ENCODE peak calls at places on chromosomes 16 and 17, in seven cellular contexts. D is A549, S is left ventricle myocardium inferior, O is fibroblast of pulmonary artery, N is cardiac muscle cell, H is kidney, R is GM12865. Y is an unnamed sample.

GRCh38 chr17:2186937-2187336 is 116.6 kb downstream of the SMG6 start:
- DNase-seq in D (no peak), S (no peak), O (no peak), N (no peak), H (no peak), R (no peak), Y (no peak)

GRCh38 chr17:81164464-81165245 is 652 bp upstream of the PVALEF start:
- DNase-seq in D (no peak), S (no peak), O (no peak), N (no peak), H (no peak), R (no peak), Y (no peak)

GRCh38 chr17:2954898-2955445 is 108.4 kb downstream of the OR1D5 start:
- DNase-seq in D (peak; percentile 98), S (no peak), O (peak; percentile 98), N (no peak), H (no peak), R (peak; percentile 11), Y (no peak)

GRCh38 chr17:4980644-4981216 is 6.7 kb downstream of the CAMTA2 start:
- DNase-seq in D (peak; percentile 65), S (no peak), O (peak; percentile 71), N (peak; percentile 87), H (peak; percentile 22), R (peak; percentile 73), Y (peak; percentile 64)

GRCh38 chr16:19860146-19861030 is 24.3 kb downstream of the GPRC5B start:
- DNase-seq in D (no peak), S (no peak), O (peak; percentile 42), N (no peak), H (no peak), R (no peak), Y (no peak)

GRCh38 chr17:45700171-45701090 is 83.7 kb upstream of the CRHR1 start:
- DNase-seq in D (no peak), S (no peak), O (no peak), N (no peak), H (no peak), R (no peak), Y (no peak)

GRCh38 chr17:16122697-16123434 is 92.5 kb downstream of the NCOR1 start:
- DNase-seq in D (no peak), S (no peak), O (peak; percentile 6), N (no peak), H (no peak), R (no peak), Y (no peak)

GRCh38 chr16:85821441-85821901 is 22.0 kb downstream of the COX4I1 start:
- DNase-seq in D (peak; percentile 76), S (peak; percentile 73), O (peak; percentile 78), N (peak; percentile 88), H (peak; percentile 91), R (peak; percentile 91), Y (peak; percentile 82)

GRCh38 chr16:22683258-22683657 is 130.7 kb upstream of the HS3ST2 start:
- DNase-seq in D (no peak), S (no peak), O (no peak), N (no peak), H (no peak), R (no peak), Y (no peak)

GRCh38 chr17:58335779-58336455 is 7.3 kb upstream of the TSPOAP1 start:
- DNase-seq in D (no peak), S (no peak), O (no peak), N (no peak), H (peak; percentile 68), R (peak; percentile 93), Y (no peak)

GRCh38 chr17:74157366-74157765 is 46.1 kb upstream of the RPL38 start:
- DNase-seq in D (no peak), S (no peak), O (no peak), N (no peak), H (no peak), R (no peak), Y (no peak)

GRCh38 chr16:2282262-2282661 is 14.3 kb upstream of the RNPS1 start:
- DNase-seq in D (no peak), S (no peak), O (no peak), N (no peak), H (no peak), R (no peak), Y (no peak)

GRCh38 chr17:47276868-47277267 is 23.2 kb downstream of the ITGB3 start:
- DNase-seq in D (peak; percentile 33), S (peak; percentile 73), O (peak; percentile 85), N (peak; percentile 78), H (peak; percentile 84), R (no peak), Y (no peak)

GRCh38 chr16:57788252-57788841 is 13.9 kb downstream of the KIFC3 start:
- DNase-seq in D (no peak), S (no peak), O (no peak), N (no peak), H (peak; percentile 63), R (no peak), Y (no peak)

GRCh38 chr17:65173951-65174683 is 36.9 kb downstream of the RGS9 start:
- DNase-seq in D (no peak), S (no peak), O (no peak), N (no peak), H (no peak), R (no peak), Y (no peak)

GRCh38 chr17:82765357-82765756 is 13.5 kb downstream of the TBCD start:
- DNase-seq in D (no peak), S (no peak), O (no peak), N (no peak), H (no peak), R (no peak), Y (no peak)

GRCh38 chr17:1298616-1299015 is 19.2 kb downstream of the TRARG1 start:
- DNase-seq in D (no peak), S (no peak), O (no peak), N (peak; percentile 40), H (no peak), R (no peak), Y (no peak)

GRCh38 chr16:58678269-58678668 is 6.3 kb downstream of the SLC38A7 start:
- DNase-seq in D (no peak), S (peak; percentile 5), O (no peak), N (no peak), H (peak; percentile 29), R (no peak), Y (no peak)

DNA sequence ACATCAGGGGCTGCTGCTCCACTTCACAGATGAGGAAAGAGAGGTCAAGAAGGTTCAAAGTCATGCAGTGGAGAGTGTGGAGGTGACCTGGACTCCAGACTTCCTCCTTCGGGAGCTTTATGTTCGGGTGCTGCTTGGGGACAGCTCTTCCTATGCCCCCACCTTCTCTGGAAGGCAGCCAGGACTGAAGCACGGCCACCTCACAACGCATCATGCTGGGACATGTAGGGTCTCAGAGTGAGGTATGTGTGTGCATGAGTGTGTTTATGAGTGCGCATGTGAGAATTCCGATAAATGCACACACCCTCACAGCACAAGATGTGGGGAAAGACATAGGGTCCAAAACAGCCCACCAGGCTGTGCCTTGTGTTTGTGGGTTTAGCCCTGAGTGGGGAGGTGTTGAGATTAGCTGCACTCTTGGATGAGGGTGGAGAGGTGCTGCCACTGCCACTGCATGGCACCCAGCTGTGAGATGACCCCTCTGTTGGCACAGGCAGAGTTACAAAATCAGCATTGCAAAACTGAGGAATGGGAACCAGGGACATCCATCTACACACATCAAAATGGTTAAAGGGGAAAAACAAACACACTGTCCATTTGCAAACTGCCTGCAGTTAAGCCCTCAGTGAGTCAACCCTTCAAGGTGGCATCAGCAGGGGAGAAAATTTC is 367.4 kb downstream of the SEC14L1 start:
- DNase-seq in D (peak; percentile 41), S (no peak), O (no peak), N (no peak), H (no peak), R (no peak), Y (no peak)
- TF ChIP-seq CTCF in D (no peak), S (no peak), O (no peak), N (no peak), H (no peak), R (no peak), Y (no peak)

GRCh38 chr17:17570207-17570797 is 21.2 kb downstream of the PEMT start:
- DNase-seq in D (peak; percentile 67), S (peak; percentile 54), O (peak; percentile 36), N (peak; percentile 72), H (no peak), R (no peak), Y (no peak)
- TF ChIP-seq CTCF in D (peak; percentile 87), S (peak; percentile 64), O (peak; percentile 39), N (peak; percentile 46), H (peak; percentile 41), R (no peak), Y (peak; percentile 53)

GRCh38 chr16:88811850-88812736 is at the start of gene APRT:
- DNase-seq in D (peak; percentile 95), S (peak; percentile 94), O (peak; percentile 96), N (peak; percentile 94), H (peak; percentile 98), R (peak; percentile 97), Y (peak; percentile 98)
- TF ChIP-seq CTCF in D (peak; percentile 33), S (peak; percentile 59), O (no peak), N (peak; percentile 31), H (peak; percentile 4), R (peak; percentile 29), Y (peak; percentile 35)

DNA sequence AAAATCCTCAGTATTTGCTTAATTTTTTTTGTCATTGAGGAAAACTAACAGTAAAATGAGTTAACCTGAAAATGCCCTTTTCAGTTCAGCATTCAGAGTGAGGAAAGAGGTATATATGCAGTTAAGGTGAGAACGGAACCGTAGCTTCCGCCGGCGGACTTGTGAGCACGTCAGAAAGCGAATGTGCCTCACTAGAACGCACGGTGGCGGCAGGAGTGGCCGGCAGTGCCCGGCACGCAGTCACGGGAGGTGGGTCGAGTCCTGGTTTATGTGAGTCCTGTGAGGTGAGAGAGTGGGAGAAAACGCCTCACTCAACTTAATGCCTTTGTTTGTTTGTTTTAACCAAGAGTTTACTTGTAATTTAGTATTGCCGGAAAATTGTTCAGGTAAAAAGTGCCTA is 6.1 kb downstream of the SEC14L1 start:
- DNase-seq in D (no peak), S (no peak), O (no peak), N (no peak), H (peak; percentile 86), R (no peak), Y (no peak)
- TF ChIP-seq CTCF in D (no peak), S (peak; percentile 38), O (no peak), N (no peak), H (no peak), R (no peak), Y (no peak)

DNA sequence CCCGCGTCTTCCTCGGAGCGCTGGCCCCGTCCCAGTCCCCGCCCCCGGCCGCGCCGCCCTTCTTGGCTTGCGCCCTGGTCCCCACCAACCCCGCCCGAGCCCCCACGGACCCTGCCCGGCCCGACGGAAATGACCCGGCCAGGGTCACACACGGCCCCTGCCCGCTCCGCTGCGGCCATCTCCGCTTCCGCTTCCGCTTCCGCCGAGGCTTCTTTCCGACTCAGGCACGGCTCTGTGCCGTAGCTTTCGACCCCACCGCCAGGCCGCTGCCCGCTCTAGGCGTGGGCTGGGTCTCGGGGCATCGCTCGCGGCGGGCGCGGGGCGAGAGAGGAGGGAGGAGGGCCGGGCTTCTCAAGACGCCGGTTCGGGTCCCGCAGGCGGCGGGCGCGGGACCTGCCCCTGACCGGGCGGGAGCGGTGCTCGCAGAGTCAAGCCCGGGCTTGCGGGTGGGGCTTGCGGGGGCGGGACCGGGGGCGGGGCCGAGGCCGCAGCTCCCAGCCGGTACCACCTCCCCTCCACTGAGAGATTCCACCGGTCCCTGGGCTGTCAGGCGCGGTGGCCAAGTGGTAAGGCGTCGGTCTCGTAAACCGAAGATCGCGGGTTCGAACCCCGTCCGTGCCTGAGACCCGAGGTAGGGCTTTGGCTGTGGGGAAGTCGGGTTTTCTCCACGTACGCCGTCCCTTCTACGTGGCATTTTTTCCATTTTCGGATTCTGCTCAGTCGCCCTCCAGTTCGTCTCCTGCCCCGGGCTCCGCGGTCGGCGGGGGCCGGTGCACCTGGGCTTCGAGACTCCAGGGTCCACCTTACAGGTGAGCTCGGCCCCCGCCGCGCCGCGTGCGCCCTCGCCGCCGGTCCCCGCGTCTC is 158.3 kb downstream of the RAB11FIP4 start:
- DNase-seq in D (peak; percentile 95), S (peak; percentile 91), O (peak; percentile 94), N (peak; percentile 89), H (peak; percentile 97), R (peak; percentile 96), Y (peak; percentile 96)
- TF ChIP-seq CTCF in D (no peak), S (no peak), O (no peak), N (no peak), H (peak; percentile 4), R (no peak), Y (no peak)